ENCODE peak calls at places on chromosomes 7 and 10, in seven cellular contexts. Q is upper lobe of right lung, N is fibroblast of pulmonary artery, X is dorsolateral prefrontal cortex, C is tibial nerve, T is breast epithelium, Y is cardiac muscle cell. U is an unnamed sample.

GRCh38 chr7:92621641-92622429 is 31.6 kb upstream of the FAM133B start:
- DNase-seq in Q (no peak), N (no peak), Y (no peak), X (no peak), C (no peak), T (no peak), U (no peak)

GRCh38 chr7:1520574-1521234 is 9.8 kb upstream of the MAFK start:
- DNase-seq in Q (no peak), N (peak; percentile 91), Y (no peak), X (no peak), C (no peak), T (no peak), U (no peak)

GRCh38 chr7:8147004-8147403 is 115.0 kb downstream of the ICA1 start:
- DNase-seq in Y (peak; percentile 86), T (no peak), X (no peak), C (no peak), N (no peak), Q (no peak), U (no peak)

GRCh38 chr7:74479961-74480829 is 26.5 kb downstream of the GTF2IRD1 start:
- DNase-seq in Q (peak; percentile 89), Y (peak; percentile 96), T (peak; percentile 65), X (peak; percentile 89), N (peak; percentile 85), C (peak; percentile 59), U (peak; percentile 46)

GRCh38 chr7:5495581-5496375 is 72.1 kb upstream of the TNRC18 start:
- DNase-seq in N (no peak), C (no peak), T (peak; percentile 93), X (peak; percentile 94), Y (no peak), Q (no peak), U (no peak)

GRCh38 chr10:91077549-91078017 is 142.9 kb upstream of the PCGF5 start:
- DNase-seq in C (peak; percentile 5), T (peak; percentile 70), N (peak; percentile 49), Y (peak; percentile 50), X (peak; percentile 38), Q (peak; percentile 79), U (no peak)

GRCh38 chr10:60905580-60905979 is 38.4 kb downstream of the RHOBTB1 start:
- DNase-seq in Q (no peak), C (no peak), X (no peak), Y (no peak), N (peak; percentile 73), T (no peak), U (no peak)

GRCh38 chr7:90383422-90383821 is 19.8 kb upstream of the CLDN12 start:
- DNase-seq in N (peak; percentile 54), T (no peak), C (no peak), Q (no peak), Y (no peak), X (no peak), U (no peak)

GRCh38 chr10:70222340-70222794 is 10.9 kb downstream of the PPA1 start:
- DNase-seq in C (no peak), Y (no peak), T (peak; percentile 65), N (no peak), X (no peak), Q (no peak), U (no peak)

GRCh38 chr10:124172241-124172661 is 78.9 kb upstream of the CHST15 start:
- DNase-seq in X (no peak), C (no peak), Y (no peak), Q (no peak), T (no peak), N (no peak), U (no peak)

GRCh38 chr7:66967029-66967428 is 28.4 kb downstream of the SBDS start:
- DNase-seq in Y (no peak), T (no peak), Q (peak; percentile 46), X (no peak), C (no peak), N (no peak), U (no peak)
- TF ChIP-seq CTCF in Y (no peak), T (no peak), Q (no peak), X (no peak), C (no peak), N (no peak), U (no peak)

GRCh38 chr10:42419789-42420188 is 218.6 kb downstream of the ZNF33B start:
- DNase-seq in C (no peak), Y (no peak), X (no peak), T (no peak), N (no peak), Q (no peak), U (no peak)

GRCh38 chr10:42428534-42428933 is 209.8 kb downstream of the ZNF33B start:
- DNase-seq in X (no peak), N (peak; percentile 16), T (no peak), Q (no peak), C (no peak), Y (no peak), U (no peak)

GRCh38 chr10:42421812-42422211 is 216.6 kb downstream of the ZNF33B start:
- DNase-seq in Q (no peak), N (no peak), X (no peak), Y (no peak), C (no peak), T (no peak), U (no peak)

GRCh38 chr10:42422911-42423310 is 215.5 kb downstream of the ZNF33B start:
- DNase-seq in X (no peak), Q (no peak), C (no peak), T (no peak), N (no peak), Y (no peak), U (no peak)
- TF ChIP-seq CTCF in X (no peak), Q (no peak), C (no peak), T (no peak), N (no peak), Y (no peak), U (no peak)

DNA sequence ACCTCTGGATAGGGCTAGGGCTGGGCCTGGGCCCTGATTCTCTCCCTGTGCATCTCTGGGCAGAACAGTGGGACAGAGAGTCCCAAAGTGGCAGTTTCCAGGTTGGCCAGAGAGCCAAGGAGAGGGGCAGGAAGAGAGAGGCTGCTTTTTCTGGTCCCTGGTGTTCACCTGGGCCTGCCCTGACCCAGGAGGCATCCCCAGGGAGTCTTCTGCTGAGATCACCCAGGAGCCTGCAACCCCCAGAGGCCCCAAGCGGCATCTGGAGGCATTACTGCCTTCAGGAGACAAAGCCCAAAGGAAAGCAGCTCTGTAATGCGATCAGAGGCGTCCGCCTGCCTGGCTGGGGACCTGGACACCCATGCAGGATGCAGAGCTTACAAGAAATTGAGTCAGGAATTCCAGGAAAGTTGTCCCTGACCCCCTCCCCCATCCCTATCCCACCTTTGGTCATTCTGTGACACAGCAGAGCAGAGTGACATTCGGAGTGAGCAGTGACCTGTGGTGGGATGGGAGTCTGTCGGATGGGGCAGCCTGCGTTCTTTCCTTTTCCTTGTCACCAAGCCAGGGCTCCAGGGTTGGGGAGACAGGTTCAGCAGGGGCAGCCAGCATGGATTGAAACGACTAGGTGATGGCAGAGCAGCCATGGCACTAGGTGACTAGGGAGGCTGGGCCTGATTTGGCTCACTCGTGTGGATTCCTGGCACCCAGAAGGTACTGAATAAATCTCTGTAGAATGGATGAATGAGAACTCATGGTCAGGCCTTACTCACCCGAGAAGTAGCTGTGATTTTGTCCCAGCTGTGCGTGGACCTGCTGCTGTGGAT is 10.4 kb downstream of the UNC5B start:
- DNase-seq in N (no peak), C (no peak), T (no peak), Q (peak; percentile 47), X (no peak), Y (no peak), U (no peak)
- TF ChIP-seq CTCF in N (no peak), C (no peak), T (no peak), Q (no peak), X (no peak), Y (no peak), U (no peak)

DNA sequence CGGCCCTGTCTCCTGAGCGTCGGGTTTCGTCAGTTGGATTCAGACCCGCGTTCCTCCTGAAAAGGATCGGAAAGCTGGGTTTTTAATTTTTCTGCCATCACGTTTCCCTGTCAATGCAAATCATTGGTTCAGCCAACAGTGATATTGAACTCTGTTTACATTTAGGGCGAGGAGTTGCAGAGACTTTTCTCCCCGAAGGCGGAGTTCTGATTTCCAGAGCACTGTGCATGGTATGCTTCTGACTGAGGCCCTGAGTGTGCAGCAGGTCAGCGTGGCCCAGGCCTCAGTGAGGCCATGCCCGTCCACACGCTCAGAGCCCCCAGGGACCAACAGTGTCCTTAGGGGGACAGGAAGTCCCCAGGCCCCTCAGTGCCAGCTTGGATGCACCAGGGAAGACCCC is 27.1 kb downstream of the NKX6-2 start:
- DNase-seq in T (no peak), X (no peak), Q (no peak), Y (no peak), N (no peak), C (no peak), U (no peak)
- TF ChIP-seq CTCF in T (no peak), X (no peak), Q (no peak), Y (no peak), N (no peak), C (no peak), U (no peak)

GRCh38 chr10:56928717-56929116 is 567.7 kb upstream of the ZWINT start:
- DNase-seq in X (no peak), N (no peak), Q (no peak), C (no peak), T (no peak), Y (peak; percentile 65), U (no peak)
- TF ChIP-seq CTCF in X (no peak), N (no peak), Q (no peak), C (no peak), T (no peak), Y (no peak), U (no peak)

GRCh38 chr10:115141254-115141653 is 48.1 kb downstream of the ATRNL1 start:
- DNase-seq in Y (peak; percentile 8), X (no peak), C (no peak), N (peak; percentile 28), T (no peak), Q (no peak), U (no peak)
- TF ChIP-seq CTCF in Y (peak; percentile 42), X (peak; percentile 39), C (no peak), N (peak; percentile 43), T (no peak), Q (peak; percentile 34), U (no peak)

GRCh38 chr7:67022501-67022900 is 25.9 kb downstream of the TYW1 start:
- DNase-seq in Y (no peak), X (no peak), C (no peak), Q (no peak), N (no peak), T (no peak), U (no peak)
- TF ChIP-seq CTCF in Y (no peak), X (no peak), C (no peak), Q (no peak), N (no peak), T (no peak), U (no peak)

GRCh38 chr7:33043434-33043833 is 19.1 kb downstream of the NT5C3A start:
- DNase-seq in Y (peak; percentile 22), C (no peak), N (no peak), Q (no peak), T (no peak), X (no peak), U (no peak)

GRCh38 chr7:33048257-33048656 is 14.3 kb downstream of the NT5C3A start:
- DNase-seq in Y (no peak), N (no peak), C (no peak), T (no peak), X (no peak), Q (no peak), U (no peak)

GRCh38 chr7:33044986-33045385 is 17.6 kb downstream of the NT5C3A start:
- DNase-seq in Y (no peak), T (no peak), X (no peak), Q (no peak), N (no peak), C (no peak), U (no peak)

GRCh38 chr7:33040803-33041516 is 21.6 kb downstream of the NT5C3A start:
- DNase-seq in N (no peak), Q (no peak), C (no peak), X (no peak), T (peak; percentile 37), Y (peak; percentile 20), U (no peak)

GRCh38 chr7:33043875-33044718 is 18.5 kb downstream of the NT5C3A start:
- DNase-seq in T (no peak), Q (no peak), Y (no peak), C (no peak), X (no peak), N (peak; percentile 48), U (no peak)
- TF ChIP-seq CTCF in T (peak; percentile 35), Q (peak; percentile 17), Y (no peak), C (no peak), X (no peak), N (peak; percentile 13), U (no peak)